ENCODE peak calls at places on chromosomes 3 and 15, in ten cellular contexts. T is stimulated activated CD4-positive, alpha-beta T cell treated with anti-CD3 and anti-CD28 coated beads, TNF-alpha, amount 100 ng/mL, for 4 hours; A is psoas muscle; M is substantia nigra; Y is stimulated activated naive CD8-positive, alpha-beta T cell treated with anti-CD3 and anti-CD28 coated beads, Interleukin-15, Interleukin-2, amounts not matched to agents 100 U/mL and 50 U/mL, for 24 hours; F is WTC11; Q is kidney; Z is HCT116; U is HEK293T; W is fibroblast of the conjunctiva. V is an unnamed sample.

GRCh38 chr3:128800241-128801187 is 74.5 kb downstream of the RAB7A start:
- DNase-seq in W (no peak), Y (peak), M (peak), F (no peak), U (no peak), A (peak), T (no peak), Z (no peak), Q (no peak), V (no peak)

GRCh38 chr15:22951381-22952280 is 28.5 kb downstream of the CYFIP1 start:
- DNase-seq in T (no peak), F (no peak), W (no peak), U (no peak), Q (peak), A (no peak), M (no peak), Z (no peak), Y (no peak), V (no peak)

GRCh38 chr3:127746400-127747057 is 73.8 kb downstream of the ABTB1 start:
- DNase-seq in M (no peak), A (peak), W (no peak), F (no peak), T (no peak), Y (no peak), Z (no peak), U (no peak), Q (no peak), V (no peak)

GRCh38 chr15:99721896-99722295 is 11.3 kb downstream of the LYSMD4 start:
- DNase-seq in W (no peak), Z (no peak), F (no peak), M (no peak), U (no peak), Y (no peak), A (no peak), Q (no peak), T (no peak), V (no peak)

GRCh38 chr3:124230928-124231456 is 239.1 kb upstream of the ROPN1 start:
- DNase-seq in F (no peak), M (peak), Z (no peak), U (no peak), Y (no peak), Q (no peak), T (no peak), W (no peak), A (no peak), V (no peak)

GRCh38 chr3:43081796-43082195 is 24.1 kb downstream of the POMGNT2 start:
- DNase-seq in F (no peak), W (no peak), Y (no peak), Z (no peak), M (no peak), T (no peak), A (no peak), U (no peak), Q (no peak), V (no peak)

GRCh38 chr3:186871403-186871924 is 29.0 kb downstream of the ADIPOQ start:
- DNase-seq in Q (no peak), Y (no peak), F (no peak), A (no peak), U (no peak), Z (no peak), T (no peak), W (no peak), M (no peak), V (no peak)

GRCh38 chr15:59013246-59013645 is 25.8 kb downstream of the RNF111 start:
- DNase-seq in F (no peak), W (no peak), Q (no peak), Y (no peak), T (no peak), U (no peak), Z (no peak), A (no peak), M (no peak), V (no peak)

GRCh38 chr15:56205061-56205876 is 38.4 kb downstream of the RFX7 start:
- DNase-seq in Y (no peak), T (no peak), Q (no peak), A (no peak), F (no peak), M (no peak), U (no peak), Z (no peak), W (no peak), V (no peak)

GRCh38 chr3:65971281-65972252 is 67.2 kb downstream of the MAGI1 start:
- DNase-seq in U (no peak), W (no peak), F (no peak), M (no peak), T (no peak), A (no peak), Q (no peak), Y (no peak), Z (no peak), V (no peak)

GRCh38 chr3:156633335-156633734 is 41.1 kb upstream of the TIPARP start:
- DNase-seq in Q (no peak), W (no peak), M (no peak), F (no peak), Y (no peak), A (no peak), U (no peak), T (no peak), Z (no peak), V (no peak)

GRCh38 chr3:136512391-136512790 is 239.8 kb downstream of the STAG1 start:
- DNase-seq in U (no peak), Z (no peak), F (no peak), A (no peak), T (no peak), Y (no peak), M (no peak), W (peak), Q (no peak), V (no peak)

GRCh38 chr15:47885921-47886320 is 168.6 kb downstream of the SEMA6D start:
- DNase-seq in T (no peak), Y (no peak), W (peak), F (no peak), U (no peak), M (no peak), Z (no peak), Q (no peak), A (no peak), V (no peak)

GRCh38 chr3:134904333-134904771 is 109.3 kb downstream of the EPHB1 start:
- DNase-seq in M (no peak), Y (peak), Q (no peak), T (no peak), Z (no peak), A (no peak), W (no peak), U (no peak), F (no peak), V (no peak)

GRCh38 chr3:105253225-105253624 is 113.5 kb upstream of the ALCAM start:
- DNase-seq in A (no peak), Y (no peak), T (no peak), Z (no peak), U (peak), Q (no peak), F (no peak), W (no peak), M (no peak), V (no peak)

V was measured in stimulated activated CD8-positive, alpha-beta memory T cell treated with anti-CD3 and anti-CD28 coated beads, Interleukin-15, amount 100 ng/mL, for 1 hour.